ENCODE peak calls at places on chromosome 6, in four cellular contexts. Q, W, H and F are unnamed samples. For H3K4me1, the result is how much of the 10 kb centered on the place peaks cover.

GRCh38 chr6:18155864-18156396 is 708 bp downstream of the KDM1B start:
- DNase-seq in Q (peak), H (peak), W (peak), F (peak)

GRCh38 chr6:72832271-72832670 is 210.4 kb downstream of the KCNQ5 start:
- DNase-seq in H (no peak), W (no peak), Q (no peak), F (no peak)

GRCh38 chr6:16370943-16371342 is 132.6 kb downstream of the GMPR start:
- DNase-seq in H (no peak), W (no peak), Q (no peak), F (no peak)

GRCh38 chr6:126076992-126077664 is 90.8 kb downstream of the TRMT11 start:
- DNase-seq in W (no peak), Q (no peak), H (no peak), F (no peak)

GRCh38 chr6:114638346-114638745 is 295.5 kb upstream of the HS3ST5 start:
- DNase-seq in Q (peak), W (no peak), H (no peak), F (peak)

GRCh38 chr6:110554966-110555460 is 78.6 kb upstream of the SLC22A16 start:
- DNase-seq in H (no peak), Q (no peak), W (no peak), F (no peak)

GRCh38 chr6:15616266-15616665 is 46.6 kb downstream of the DTNBP1 start:
- DNase-seq in H (no peak), W (no peak), Q (no peak), F (no peak)

GRCh38 chr6:149480502-149481280 is 4.1 kb downstream of the ZC3H12D start:
- DNase-seq in W (no peak), H (no peak), Q (no peak), F (no peak)

GRCh38 chr6:104684911-104685415 is 174.8 kb downstream of the HACE1 start:
- DNase-seq in H (no peak), W (no peak), Q (no peak), F (no peak)

GRCh38 chr6:20709451-20709850 is 175.2 kb downstream of the CDKAL1 start:
- DNase-seq in W (no peak), H (no peak), Q (no peak), F (no peak)

GRCh38 chr6:144912474-144912873 is 627.3 kb downstream of the UTRN start:
- DNase-seq in W (no peak), H (no peak), Q (no peak), F (no peak)

GRCh38 chr6:114024746-114025145 is 53.8 kb upstream of the HDAC2 start:
- DNase-seq in H (no peak), Q (no peak), W (no peak), F (no peak)

GRCh38 chr6:43635387-43636311 is at the start of gene MAD2L1BP:
- DNase-seq in W (peak), H (peak), Q (peak), F (peak)

GRCh38 chr6:137729866-137730629 is 137.0 kb upstream of the TNFAIP3 start:
- DNase-seq in W (no peak), H (no peak), Q (no peak), F (no peak)

GRCh38 chr6:67353861-67354260 is 1281.2 kb upstream of the ADGRB3 start:
- DNase-seq in Q (no peak), H (no peak), W (no peak), F (no peak)

GRCh38 chr6:136016228-136017225 is 165.0 kb downstream of the PDE7B start:
- DNase-seq in W (no peak), H (no peak), Q (no peak), F (no peak)

GRCh38 chr6:142551145-142551811 is 249.5 kb downstream of the ADGRG6 start:
- DNase-seq in H (no peak), Q (no peak), W (no peak), F (no peak)

GRCh38 chr6:87731818-87732661 is 30.0 kb upstream of the AKIRIN2 start:
- DNase-seq in Q (no peak), H (peak), W (peak), F (no peak)

GRCh38 chr6:141421378-141421777 is 711.3 kb upstream of the GJE1 start:
- DNase-seq in Q (no peak), H (no peak), W (no peak), F (no peak)

GRCh38 chr6:126792340-126792739 is 326.1 kb upstream of the RSPO3 start:
- DNase-seq in H (no peak), W (no peak), Q (no peak), F (no peak)

GRCh38 chr6:2828629-2829028 is 13.0 kb downstream of the SERPINB1 start:
- DNase-seq in Q (no peak), H (no peak), W (no peak), F (no peak)

GRCh38 chr6:110800181-110800838 is 15.0 kb downstream of the CDK19 start:
- DNase-seq in W (no peak), H (no peak), Q (no peak), F (no peak)

GRCh38 chr6:56909115-56909907 is 45.6 kb upstream of the BEND6 start:
- DNase-seq in H (no peak), W (no peak), Q (no peak), F (no peak)

GRCh38 chr6:137651591-137652335 is 157.6 kb upstream of the OLIG3 start:
- DNase-seq in H (no peak), W (no peak), Q (no peak), F (no peak)

GRCh38 chr6:17904491-17905120 is 82.8 kb downstream of the KIF13A start:
- DNase-seq in Q (no peak), W (no peak), H (no peak), F (no peak)

GRCh38 chr6:135176464-135176863 is 4.6 kb upstream of the MYB start:
- DNase-seq in Q (no peak), W (no peak), H (no peak), F (no peak)

GRCh38 chr6:157143885-157144795 is 179.2 kb downstream of the TMEM242 start:
- DNase-seq in Q (no peak), H (no peak), W (no peak), F (no peak)

GRCh38 chr6:89204096-89204495 is 13.1 kb downstream of the GABRR1 start:
- DNase-seq in W (no peak), Q (no peak), H (no peak), F (no peak)

GRCh38 chr6:3687847-3688246 is 63.7 kb downstream of the PXDC1 start:
- DNase-seq in Q (no peak), H (no peak), W (no peak), F (no peak)

GRCh38 chr6:3808759-3809514 is 40.2 kb upstream of the FAM50B start:
- DNase-seq in Q (no peak), W (peak), H (peak), F (no peak)

GRCh38 chr6:119978274-119978889 is 628.8 kb upstream of the MAN1A1 start:
- DNase-seq in H (peak), W (no peak), Q (no peak), F (no peak)

DNA sequence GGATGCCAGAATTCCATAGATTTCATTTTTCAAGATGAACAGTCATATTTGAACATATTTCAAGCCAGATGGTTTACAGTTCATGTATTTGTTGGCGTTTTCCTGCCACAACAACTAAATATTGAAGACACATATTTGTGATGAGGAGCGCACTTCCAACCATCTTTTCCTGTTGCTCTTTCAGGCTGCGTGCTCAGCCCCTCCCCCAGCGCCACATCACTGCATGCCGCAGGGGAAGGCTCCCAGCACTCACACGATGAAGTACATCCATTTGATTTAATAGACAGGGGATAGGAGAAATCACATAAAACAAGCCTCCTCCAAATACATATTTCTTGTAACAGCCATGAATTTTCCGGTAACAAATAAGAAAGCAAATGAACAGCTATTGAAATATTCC is 6.0 kb upstream of the NOX3 start:
- DNase-seq in Q (no peak), H (no peak), W (no peak), F (no peak)
- H3K4me3 ChIP-seq in Q (no peak), H (no peak), W (no peak), F (no peak)

DNA sequence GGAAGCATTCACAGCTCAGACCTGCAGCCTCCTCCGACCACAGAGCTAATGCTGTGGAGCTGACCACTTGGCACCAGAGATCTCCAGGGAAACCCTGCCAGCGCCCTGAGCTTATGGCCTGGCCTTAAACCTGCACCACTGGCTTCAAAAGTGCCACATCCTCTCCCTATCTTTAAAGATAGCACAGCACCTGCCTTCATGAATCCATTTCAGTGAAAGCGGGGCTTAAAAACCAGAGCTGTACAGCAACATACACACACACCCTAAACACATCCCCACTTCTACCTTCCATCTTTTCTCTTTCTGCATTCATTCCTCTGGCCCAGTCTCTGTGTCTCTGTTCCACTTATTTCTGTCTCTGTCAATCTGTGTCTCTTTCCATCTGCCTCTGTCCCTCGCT is 59.8 kb upstream of the CCDC167 start:
- DNase-seq in W (no peak), Q (no peak), H (no peak), F (no peak)
- H3K4me1 ChIP-seq in W (under half), Q (under half), H (under half), F (under half)

GRCh38 chr6:129491436-129491835 is 218.5 kb downstream of the ARHGAP18 start:
- DNase-seq in W (no peak), Q (no peak), H (no peak), F (no peak)
- H3K4me3 ChIP-seq in W (no peak), Q (no peak), H (no peak), F (no peak)

GRCh38 chr6:168393126-168393870 is 47.7 kb upstream of the SMOC2 start:
- DNase-seq in W (no peak), Q (no peak), H (no peak), F (no peak)

GRCh38 chr6:168395983-168396382 is 45.0 kb upstream of the SMOC2 start:
- DNase-seq in Q (no peak), H (no peak), W (no peak), F (no peak)

GRCh38 chr6:168397011-168397410 is 44.0 kb upstream of the SMOC2 start:
- DNase-seq in Q (no peak), H (no peak), W (no peak), F (no peak)

GRCh38 chr6:168390746-168391400 is 50.1 kb upstream of the SMOC2 start:
- DNase-seq in H (no peak), W (no peak), Q (no peak), F (no peak)

DNA sequence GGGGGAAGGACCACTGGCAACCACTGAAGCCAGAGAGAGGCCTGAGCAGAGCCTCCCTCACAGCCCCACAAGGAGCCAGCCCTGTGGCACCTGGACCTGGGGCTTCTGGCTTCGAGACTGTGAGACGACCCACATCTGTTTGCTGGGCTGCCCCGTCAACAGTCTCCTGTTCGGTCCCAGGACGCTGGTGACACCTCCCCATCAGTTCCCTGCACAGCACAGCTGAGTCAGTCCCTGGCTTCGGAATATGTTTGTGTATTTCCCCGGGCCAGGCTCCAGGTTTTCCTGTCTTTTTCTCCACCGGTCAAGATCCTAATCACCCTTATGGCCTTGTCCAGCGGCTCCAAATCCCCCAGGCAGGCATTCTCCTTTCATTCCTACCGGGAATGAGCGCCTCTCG is 46.4 kb upstream of the SMOC2 start:
- DNase-seq in H (no peak), W (no peak), Q (no peak), F (no peak)
- H3K4me1 ChIP-seq in H (under half), W (under half), Q (under half), F (under half)

DNA sequence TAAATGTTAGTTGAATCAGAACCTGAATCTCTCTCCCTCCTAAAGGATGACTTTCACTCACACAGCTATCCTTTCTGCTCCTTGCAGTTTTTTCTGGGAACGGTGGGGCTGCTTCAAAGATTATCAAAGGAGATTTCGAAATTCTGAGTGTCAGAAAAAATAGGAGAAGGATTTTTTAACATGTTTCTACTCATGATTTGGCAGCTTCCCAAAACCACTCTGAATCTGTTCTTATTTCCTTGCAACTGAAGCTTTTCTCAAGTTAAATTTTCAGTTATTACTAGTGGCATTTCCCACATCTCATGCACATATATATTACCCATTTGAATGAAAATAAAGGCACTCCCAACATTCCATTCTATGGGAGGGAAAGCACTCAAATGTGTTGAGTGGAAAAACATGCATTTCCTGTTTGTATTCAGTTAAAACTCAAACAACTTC is 123.6 kb downstream of the LCA5 start:
- DNase-seq in Q (no peak), H (no peak), W (no peak), F (no peak)
- H3K4me3 ChIP-seq in Q (no peak), H (no peak), W (no peak), F (no peak)